ENCODE peak calls at places on chromosomes 5 and 9, in six cellular contexts. Q is activated gamma-delta T cell treated with anti-CD3 and anti-CD28 coated beads, Interleukin-2, amount 50 U/mL, for 16 hours; D is HFFc6; I is GM23338; X is stimulated activated CD8-positive, alpha-beta memory T cell treated with anti-CD3 and anti-CD28 coated beads, Interleukin-7, amount 100 ng/mL, for 4 hours; S is EL. W is an unnamed sample.

GRCh38 chr5:179763215-179763945 is 30.4 kb upstream of the LTC4S start:
- DNase-seq in S (peak), Q (peak), X (peak), D (peak), I (peak), W (peak)

GRCh38 chr9:130254753-130255637 is 10.6 kb upstream of the HMCN2 start:
- DNase-seq in X (no peak), Q (no peak), S (no peak), D (no peak), I (no peak), W (no peak)

GRCh38 chr5:74357827-74358226 is 282.7 kb downstream of the ENC1 start:
- DNase-seq in I (no peak), S (no peak), Q (no peak), X (no peak), D (no peak), W (no peak)

GRCh38 chr9:75054373-75055001 is 26.4 kb upstream of the CARNMT1 start:
- DNase-seq in I (no peak), Q (no peak), X (no peak), S (peak), D (no peak), W (no peak)

GRCh38 chr9:114627553-114627952 is 16.5 kb downstream of the TMEM268 start:
- DNase-seq in D (no peak), S (no peak), I (no peak), Q (no peak), X (no peak), W (no peak)

GRCh38 chr9:100914266-100914665 is 114.3 kb upstream of the PLPPR1 start:
- DNase-seq in X (no peak), I (no peak), Q (no peak), D (no peak), S (no peak), W (no peak)

GRCh38 chr5:53378590-53379247 is 101.7 kb upstream of the FST start:
- DNase-seq in I (no peak), D (peak), X (no peak), Q (no peak), S (peak), W (peak)

GRCh38 chr5:171580506-171581265 is 161.2 kb downstream of the FGF18 start:
- DNase-seq in S (peak), D (no peak), I (no peak), Q (no peak), X (no peak), W (peak)

GRCh38 chr9:75591972-75592371 is 298.5 kb upstream of the PCSK5 start:
- DNase-seq in S (no peak), Q (no peak), I (no peak), D (no peak), X (no peak), W (no peak)

GRCh38 chr5:94745786-94746730 is 127.6 kb downstream of the SLF1 start:
- DNase-seq in D (no peak), I (no peak), S (peak), Q (no peak), X (no peak), W (peak)

GRCh38 chr5:95818181-95819147 is 4.1 kb downstream of the GLRX start:
- DNase-seq in S (peak), X (no peak), I (no peak), D (no peak), Q (no peak), W (no peak)

GRCh38 chr9:129952337-129952736 is 90.7 kb downstream of the FNBP1 start:
- DNase-seq in D (no peak), X (no peak), Q (no peak), S (no peak), I (no peak), W (no peak)

GRCh38 chr5:141484499-141485304 is at the start of gene PCDHGC4:
- DNase-seq in X (no peak), S (no peak), I (peak), D (no peak), Q (no peak), W (no peak)

GRCh38 chr9:86594724-86595123 is 240.5 kb upstream of the TUT7 start:
- DNase-seq in S (no peak), X (no peak), I (no peak), D (no peak), Q (no peak), W (no peak)

GRCh38 chr9:113993838-113994540 is 84.1 kb downstream of the AMBP start:
- DNase-seq in D (no peak), I (no peak), X (no peak), S (no peak), Q (no peak), W (peak)

GRCh38 chr9:84947412-84947972 is 278.0 kb downstream of the NTRK2 start:
- DNase-seq in I (no peak), X (no peak), Q (no peak), S (no peak), D (no peak), W (no peak)

GRCh38 chr5:89936576-89936975 is 473.0 kb downstream of the CETN3 start:
- DNase-seq in I (no peak), X (no peak), Q (no peak), D (no peak), S (no peak), W (no peak)

GRCh38 chr5:101364469-101364868 is 461.4 kb upstream of the ST8SIA4 start:
- DNase-seq in X (no peak), S (no peak), I (no peak), D (no peak), Q (no peak), W (no peak)

GRCh38 chr5:77935516-77936364 is 159.6 kb upstream of the TBCA start:
- DNase-seq in X (no peak), S (peak), Q (no peak), I (no peak), D (peak), W (no peak)

GRCh38 chr5:53934126-53934856 is 373.9 kb downstream of the NDUFS4 start:
- DNase-seq in I (no peak), D (peak), X (no peak), Q (no peak), S (peak), W (no peak)

GRCh38 chr5:59322887-59323286 is 570.6 kb downstream of the PDE4D start:
- DNase-seq in S (no peak), Q (no peak), D (no peak), X (no peak), I (no peak), W (no peak)

GRCh38 chr5:10584714-10585113 is 20.8 kb downstream of the ANKRD33B start:
- DNase-seq in Q (no peak), X (no peak), S (no peak), D (no peak), I (no peak), W (no peak)

GRCh38 chr9:16243798-16244197 is 626.7 kb downstream of the BNC2 start:
- DNase-seq in S (no peak), Q (no peak), I (peak), X (no peak), D (no peak), W (no peak)

GRCh38 chr9:116417464-116417863 is 263.9 kb downstream of the PAPPA start:
- DNase-seq in D (peak), S (peak), X (no peak), Q (no peak), I (no peak), W (no peak)

GRCh38 chr9:127637322-127637847 is 25.3 kb downstream of the STXBP1 start:
- DNase-seq in Q (no peak), S (peak), X (no peak), I (no peak), D (peak), W (peak)

GRCh38 chr9:24545285-24545684 is 412 bp downstream of the IZUMO3 start:
- DNase-seq in D (no peak), Q (no peak), X (no peak), S (no peak), I (peak), W (no peak)

GRCh38 chr9:129558551-129559505 is 62.1 kb downstream of the C9orf50 start:
- DNase-seq in S (no peak), Q (no peak), I (peak), X (no peak), D (no peak), W (no peak)

W was measured in dermis microvascular lymphatic vessel endothelial cell.